ENCODE peak calls at places on chromosomes 16 and 17, in five cellular contexts. V is lower lobe of right lung, X is T-helper 17 cell, G is left cardiac atrium, U is Right ventricle myocardium superior. P is an unnamed sample.

GRCh38 chr17:73474370-73474988 is 162.7 kb upstream of the CDC42EP4 start:
- ATAC-seq in V (no peak), U (peak; percentile 75), X (no peak), G (peak; percentile 88), P (peak; percentile 74)

GRCh38 chr16:49921791-49922456 is 66.0 kb upstream of the ZNF423 start:
- ATAC-seq in X (no peak), V (peak; percentile 67), U (peak; percentile 89), G (peak; percentile 76), P (peak; percentile 72)

GRCh38 chr17:72422204-72422504 is 301.3 kb downstream of the SOX9 start:
- ATAC-seq in G (no peak), U (no peak), X (no peak), V (no peak), P (no peak)

GRCh38 chr16:87426423-87427215 is 34.5 kb downstream of the MAP1LC3B start:
- ATAC-seq in X (no peak), G (no peak), V (no peak), U (no peak), P (no peak)

GRCh38 chr16:66549284-66550131 is at the start of gene TK2:
- ATAC-seq in X (peak; percentile 15), G (peak; percentile 81), V (peak; percentile 70), U (peak; percentile 74), P (peak; percentile 46)

GRCh38 chr16:15954814-15955151 is 5.4 kb downstream of the ABCC1 start:
- ATAC-seq in V (peak; percentile 44), G (peak; percentile 24), X (no peak), U (peak; percentile 36), P (no peak)

GRCh38 chr17:31155208-31155810 is 60.5 kb downstream of the NF1 start:
- ATAC-seq in U (no peak), V (no peak), G (no peak), X (no peak), P (no peak)

GRCh38 chr16:9723136-9723535 is 459.1 kb downstream of the GRIN2A start:
- ATAC-seq in U (no peak), V (no peak), X (no peak), G (no peak), P (no peak)

GRCh38 chr16:73713817-73714495 is 582.7 kb upstream of the PSMD7 start:
- ATAC-seq in X (no peak), V (no peak), U (no peak), G (no peak), P (no peak)

GRCh38 chr16:82776466-82777146 is 149.8 kb downstream of the CDH13 start:
- ATAC-seq in U (no peak), X (peak; percentile 39), G (no peak), V (peak; percentile 43), P (peak; percentile 34)

GRCh38 chr16:10862432-10862831 is 14.6 kb upstream of the CIITA start:
- ATAC-seq in U (peak; percentile 55), X (no peak), V (peak; percentile 91), G (peak; percentile 89), P (peak; percentile 93)

GRCh38 chr17:75430159-75430748 is 24.8 kb upstream of the GRB2 start:
- ATAC-seq in V (peak; percentile 58), G (peak; percentile 14), U (no peak), X (no peak), P (no peak)

GRCh38 chr16:84732674-84733352 is 33.0 kb downstream of the USP10 start:
- ATAC-seq in U (no peak), X (no peak), G (no peak), V (no peak), P (no peak)

GRCh38 chr17:34760931-34761500 is 181.6 kb downstream of the TMEM132E start:
- ATAC-seq in X (no peak), U (no peak), G (no peak), V (no peak), P (no peak)

GRCh38 chr17:44547625-44548297 is 9.5 kb upstream of the FZD2 start:
- ATAC-seq in X (no peak), G (peak; percentile 75), V (no peak), U (peak; percentile 76), P (no peak)

P was measured in esophagus mucosa.